ENCODE peak calls at places on chromosomes 7 and 10, in four cellular contexts. E, J, L and C are unnamed samples.

GRCh38 chr7:27723086-27723485 is 16.9 kb upstream of the TAX1BP1 start:
- DNase-seq in E (no peak), J (no peak), L (no peak), C (no peak)

GRCh38 chr10:16689636-16690035 is 127.6 kb downstream of the RSU1 start:
- DNase-seq in L (no peak), J (no peak), E (no peak), C (no peak)

GRCh38 chr7:2478387-2478760 is 2.2 kb upstream of the GRIFIN start:
- DNase-seq in L (no peak), J (no peak), E (no peak), C (no peak)

GRCh38 chr10:80407836-80408197 is 534 bp upstream of the PRXL2A start:
- DNase-seq in E (no peak), J (no peak), L (peak; percentile 63), C (no peak)

GRCh38 chr10:90447836-90448235 is 410.0 kb downstream of the HTR7 start:
- DNase-seq in E (no peak), J (no peak), L (no peak), C (no peak)

GRCh38 chr7:135575296-135575695 is 17.6 kb downstream of the NUP205 start:
- DNase-seq in J (no peak), E (no peak), L (no peak), C (no peak)

GRCh38 chr7:1670894-1671875 is 1.1 kb downstream of the ELFN1 start:
- DNase-seq in L (no peak), E (no peak), J (no peak), C (no peak)

GRCh38 chr10:119750391-119751230 is 24.8 kb downstream of the INPP5F start:
- DNase-seq in L (peak; percentile 73), J (peak; percentile 36), E (peak; percentile 79), C (peak; percentile 59)

GRCh38 chr10:75957321-75957720 is 525.9 kb downstream of the LRMDA start:
- DNase-seq in L (no peak), E (no peak), J (no peak), C (no peak)

GRCh38 chr7:41162612-41163011 is 540.3 kb downstream of the INHBA start:
- DNase-seq in E (no peak), L (no peak), J (no peak), C (no peak)

GRCh38 chr7:40839881-40840280 is 705.1 kb downstream of the SUGCT start:
- DNase-seq in L (no peak), J (no peak), E (no peak), C (no peak)

GRCh38 chr10:117596666-117597065 is 54.1 kb downstream of the EMX2 start:
- DNase-seq in L (no peak), J (no peak), E (no peak), C (no peak)

GRCh38 chr10:69774596-69774995 is 27.1 kb upstream of the COL13A1 start:
- DNase-seq in J (no peak), L (no peak), E (no peak), C (no peak)

GRCh38 chr7:4139656-4140320 is 542.3 kb upstream of the FOXK1 start:
- DNase-seq in L (no peak), J (no peak), E (no peak), C (no peak)

GRCh38 chr7:50197547-50197946 is 104.5 kb upstream of the ZPBP start:
- DNase-seq in J (peak; percentile 54), E (no peak), L (peak; percentile 58), C (peak; percentile 88)

GRCh38 chr7:106166651-106167342 is 54.7 kb upstream of the SYPL1 start:
- DNase-seq in J (no peak), E (peak; percentile 67), L (peak; percentile 62), C (peak; percentile 85)

GRCh38 chr10:101588879-101589278 is 758 bp downstream of the DPCD start:
- DNase-seq in L (peak; percentile 40), E (peak; percentile 56), J (no peak), C (peak; percentile 82)

GRCh38 chr7:45065031-45065995 is 23.5 kb downstream of the NACAD start:
- DNase-seq in L (no peak), E (peak; percentile 3), J (no peak), C (no peak)

GRCh38 chr10:14543048-14543903 is 212.6 kb upstream of the FRMD4A start:
- DNase-seq in L (no peak), J (no peak), E (no peak), C (no peak)

GRCh38 chr10:128178319-128178937 is 52.2 kb upstream of the MKI67 start:
- DNase-seq in L (peak; percentile 33), J (no peak), E (peak; percentile 73), C (peak; percentile 29)

GRCh38 chr7:73308665-73309214 is at the start of gene NSUN5:
- DNase-seq in L (peak; percentile 74), E (peak; percentile 81), J (peak; percentile 56), C (peak; percentile 97)

GRCh38 chr7:38846280-38846679 is 62.7 kb downstream of the VPS41 start:
- DNase-seq in L (peak; percentile 12), E (no peak), J (no peak), C (peak; percentile 29)

GRCh38 chr7:99498546-99498944 is 1.5 kb downstream of the ZNF394 start:
- DNase-seq in J (no peak), E (peak; percentile 23), L (no peak), C (peak; percentile 46)

GRCh38 chr7:86814980-86815379 is 171.3 kb downstream of the GRM3 start:
- DNase-seq in E (peak; percentile 52), L (peak; percentile 20), J (no peak), C (peak; percentile 38)
- TF ChIP-seq TARDBP in E (no peak), L (no peak), J (no peak), C (no peak)

GRCh38 chr10:88657901-88658300 is 6.3 kb upstream of the LIPF start:
- DNase-seq in L (no peak), E (no peak), J (no peak), C (no peak)
- TF ChIP-seq TARDBP in L (no peak), E (no peak), J (no peak), C (no peak)

GRCh38 chr10:89207181-89207800 is at the start of gene CH25H:
- DNase-seq in L (no peak), E (peak; percentile 59), J (no peak), C (no peak)
- TF ChIP-seq TARDBP in L (no peak), E (no peak), J (no peak), C (no peak)

GRCh38 chr10:126021833-126022500 is 125.6 kb downstream of the FANK1 start:
- DNase-seq in L (no peak), E (no peak), J (no peak), C (no peak)
- TF ChIP-seq TARDBP in L (no peak), E (no peak), J (no peak), C (no peak)

DNA sequence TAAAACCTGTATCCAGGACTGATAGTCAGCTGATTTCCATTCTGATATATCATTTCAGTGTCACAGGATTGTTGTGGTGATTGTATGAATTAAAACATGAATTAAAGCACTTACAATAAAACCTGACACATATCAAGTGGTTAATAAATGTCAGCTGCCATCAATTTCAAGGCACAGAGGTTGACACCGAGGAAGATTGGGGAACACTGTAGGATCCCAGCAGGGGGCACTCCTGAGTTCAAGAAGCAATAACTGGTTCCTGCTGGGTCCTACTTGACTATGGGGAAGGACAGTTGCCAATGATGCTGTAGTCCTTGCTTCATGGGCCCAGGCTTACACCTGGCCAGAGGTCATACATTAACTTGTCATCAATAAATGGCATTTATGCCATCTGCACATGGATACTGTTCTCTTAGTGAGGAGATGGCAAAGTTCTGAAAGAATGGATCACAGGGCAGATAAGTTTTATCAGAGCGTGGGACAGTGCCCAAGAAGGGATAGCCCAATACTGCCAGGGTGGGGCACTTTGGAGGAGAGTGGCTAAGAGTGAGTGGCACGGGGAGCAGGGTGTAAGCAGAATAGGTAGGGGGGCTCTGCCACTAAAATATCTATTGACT is 24.1 kb downstream of the FZD1 start:
- DNase-seq in L (peak; percentile 16), E (peak; percentile 34), J (no peak), C (peak; percentile 81)
- TF ChIP-seq TARDBP in L (no peak), E (no peak), J (no peak), C (no peak)

DNA sequence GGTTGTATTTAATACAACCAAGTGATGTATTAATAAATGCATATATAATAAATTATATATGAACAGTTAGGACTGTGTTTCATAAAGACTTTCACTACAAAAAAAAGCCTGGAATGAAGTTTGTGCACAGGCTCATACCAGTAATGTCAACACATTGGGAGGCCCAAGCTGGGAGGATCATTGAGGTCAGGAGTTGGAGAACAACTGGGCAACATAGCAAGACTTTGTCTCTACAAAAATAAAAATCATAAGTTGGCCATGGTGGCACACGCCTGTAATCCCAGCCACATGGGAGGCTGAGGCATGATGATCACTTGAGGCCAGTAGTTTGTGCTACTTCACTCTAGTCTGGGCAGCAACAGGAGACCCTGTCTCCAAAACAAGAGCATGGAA is 15.8 kb upstream of the SVIL start:
- DNase-seq in L (no peak), E (no peak), J (no peak), C (no peak)
- TF ChIP-seq TARDBP in L (no peak), E (no peak), J (no peak), C (no peak)